ENCODE peak calls at places on chromosomes 1 and 21, in four cellular contexts. F, M, D and H are unnamed samples.

GRCh38 chr1:214990619-214991018 is 91.9 kb upstream of the KCNK2 start:
- DNase-seq in F (no peak), M (no peak), D (no peak), H (no peak)

GRCh38 chr1:67840449-67840848 is 7.2 kb upstream of the GNG12 start:
- DNase-seq in F (no peak), M (no peak), D (no peak), H (no peak)

GRCh38 chr1:15523922-15524282 is at the start of gene CASP9:
- DNase-seq in F (no peak), M (no peak), D (no peak), H (no peak)

GRCh38 chr1:154198756-154199562 is 7.1 kb upstream of the TPM3 start:
- DNase-seq in F (no peak), M (no peak), D (no peak), H (no peak)

GRCh38 chr1:60078182-60078581 is 4.6 kb upstream of the C1orf87 start:
- DNase-seq in F (no peak), M (no peak), D (no peak), H (no peak)

GRCh38 chr1:20100632-20101355 is 18.5 kb downstream of the PLA2G2D start:
- DNase-seq in F (peak; percentile 61), M (peak; percentile 70), D (peak; percentile 53), H (no peak)

GRCh38 chr21:38036016-38036415 is 119.8 kb upstream of the KCNJ6 start:
- DNase-seq in F (no peak), M (no peak), D (no peak), H (no peak)

GRCh38 chr1:26356106-26356505 is 2.2 kb upstream of the CRYBG2 start:
- DNase-seq in F (no peak), M (no peak), D (no peak), H (no peak)

GRCh38 chr1:229094476-229095311 is 176.2 kb upstream of the RAB4A start:
- DNase-seq in F (no peak), M (peak; percentile 58), D (no peak), H (no peak)

GRCh38 chr1:206030714-206031113 is 7.0 kb upstream of the CTSE start:
- DNase-seq in F (peak; percentile 78), M (peak; percentile 73), D (peak; percentile 33), H (no peak)

GRCh38 chr1:230891413-230891812 is 23.1 kb upstream of the C1orf198 start:
- DNase-seq in F (no peak), M (no peak), D (no peak), H (peak; percentile 57)

GRCh38 chr1:53145619-53145941 is 3.1 kb upstream of the SLC1A7 start:
- DNase-seq in F (no peak), M (no peak), D (no peak), H (no peak)

GRCh38 chr1:226551299-226551698 is 2.7 kb downstream of the STUM start:
- DNase-seq in F (no peak), M (no peak), D (peak; percentile 38), H (no peak)

GRCh38 chr21:42618713-42619112 is 34.7 kb upstream of the PDE9A start:
- DNase-seq in F (no peak), M (no peak), D (no peak), H (no peak)

GRCh38 chr1:248853668-248854375 is 5.1 kb downstream of the ZNF692 start:
- DNase-seq in F (no peak), M (no peak), D (no peak), H (no peak)

GRCh38 chr1:183432548-183432875 is 14.3 kb upstream of the NMNAT2 start:
- DNase-seq in F (no peak), M (no peak), D (no peak), H (no peak)

GRCh38 chr1:23100074-23100748 is 68.4 kb downstream of the LUZP1 start:
- DNase-seq in F (no peak), M (peak; percentile 76), D (no peak), H (no peak)

GRCh38 chr1:3428899-3429298 is 25.6 kb upstream of the ARHGEF16 start:
- DNase-seq in F (no peak), M (no peak), D (no peak), H (no peak)

GRCh38 chr1:239816090-239816812 is 275.4 kb upstream of the FMN2 start:
- DNase-seq in F (no peak), M (peak; percentile 83), D (peak; percentile 56), H (no peak)

GRCh38 chr1:12810691-12811408 is 19.7 kb downstream of the PRAMEF1 start:
- DNase-seq in F (no peak), M (no peak), D (no peak), H (no peak)

GRCh38 chr1:67250051-67250653 is 57.5 kb upstream of the IL12RB2 start:
- DNase-seq in F (no peak), M (no peak), D (no peak), H (no peak)

GRCh38 chr1:153539395-153540093 is 1.2 kb downstream of the S100A5 start:
- DNase-seq in F (no peak), M (no peak), D (no peak), H (no peak)

GRCh38 chr21:43608664-43609063 is 50.6 kb downstream of the HSF2BP start:
- DNase-seq in F (no peak), M (no peak), D (no peak), H (no peak)

GRCh38 chr1:69271569-69271968 is 296.2 kb upstream of the LRRC7 start:
- DNase-seq in F (no peak), M (no peak), D (no peak), H (no peak)

GRCh38 chr1:42735477-42736105 is 4.4 kb downstream of the CLDN19 start:
- DNase-seq in F (no peak), M (no peak), D (no peak), H (peak; percentile 46)

GRCh38 chr1:212760126-212760823 is 31.3 kb downstream of the NSL1 start:
- DNase-seq in F (peak; percentile 79), M (no peak), D (no peak), H (no peak)

GRCh38 chr1:147600119-147601111 is 59.1 kb downstream of the BCL9 start:
- DNase-seq in F (no peak), M (peak; percentile 65), D (no peak), H (no peak)

GRCh38 chr1:111513410-111514020 is 10.1 kb upstream of the ADORA3 start:
- DNase-seq in F (no peak), M (peak; percentile 77), D (no peak), H (no peak)

GRCh38 chr1:193519922-193520321 is 333.5 kb upstream of the B3GALT2 start:
- DNase-seq in F (no peak), M (no peak), D (no peak), H (no peak)

GRCh38 chr1:147502760-147503159 is 38.5 kb upstream of the BCL9 start:
- DNase-seq in F (no peak), M (no peak), D (no peak), H (no peak)

GRCh38 chr1:14679027-14679688 is 80.7 kb downstream of the KAZN start:
- DNase-seq in F (no peak), M (no peak), D (no peak), H (no peak)

GRCh38 chr1:62439652-62440371 is 3.0 kb downstream of the USP1 start:
- DNase-seq in F (no peak), M (no peak), D (no peak), H (no peak)

GRCh38 chr1:96010000-96010399 is 711.6 kb upstream of the PTBP2 start:
- DNase-seq in F (no peak), M (no peak), D (no peak), H (no peak)

GRCh38 chr1:191368891-191369654 is 789.2 kb upstream of the RGS18 start:
- DNase-seq in F (no peak), M (no peak), D (no peak), H (no peak)

GRCh38 chr1:41894778-41895483 is 23.8 kb downstream of the HIVEP3 start:
- DNase-seq in F (no peak), M (no peak), D (no peak), H (no peak)